ENCODE peak calls at places on chromosomes 12 and 14, in six cellular contexts. V is ovary, R is fibroblast of mammary gland, G is GM13976, E is psoas muscle, S is fibroblast of pulmonary artery. Q is an unnamed sample.

GRCh38 chr12:113723631-113724030 is 242.5 kb downstream of the RBM19 start:
- DNase-seq in V (no peak), R (no peak), G (no peak), E (no peak), S (no peak), Q (no peak)

GRCh38 chr14:89042021-89042420 is 217.6 kb downstream of the TTC8 start:
- DNase-seq in V (no peak), R (no peak), G (no peak), E (no peak), S (no peak), Q (no peak)

GRCh38 chr12:124939428-124940142 is 25.1 kb upstream of the UBC start:
- DNase-seq in V (peak), R (peak), G (peak), E (peak), S (peak), Q (peak)

GRCh38 chr12:46617167-46617566 is 208.6 kb downstream of the SLC38A4 start:
- DNase-seq in V (no peak), R (peak), G (no peak), E (peak), S (peak), Q (peak)

GRCh38 chr12:19234171-19234704 is 104.7 kb downstream of the PLEKHA5 start:
- DNase-seq in V (no peak), R (peak), G (no peak), E (no peak), S (peak), Q (no peak)

GRCh38 chr12:8907513-8907912 is 6.8 kb upstream of the PHC1 start:
- DNase-seq in V (no peak), R (no peak), G (no peak), E (no peak), S (no peak), Q (no peak)

GRCh38 chr12:120724720-120725119 is 906 bp upstream of the ACADS start:
- DNase-seq in V (no peak), R (no peak), G (no peak), E (no peak), S (no peak), Q (no peak)

GRCh38 chr12:93825926-93826599 is 148.9 kb downstream of the CRADD start:
- DNase-seq in V (no peak), R (peak), G (no peak), E (no peak), S (no peak), Q (no peak)

GRCh38 chr12:13177373-13177772 is 19.2 kb upstream of the EMP1 start:
- DNase-seq in V (no peak), R (peak), G (no peak), E (no peak), S (no peak), Q (no peak)

GRCh38 chr12:105084251-105085250 is at the start of gene ALDH1L2:
- DNase-seq in V (peak), R (peak), G (peak), E (peak), S (peak), Q (peak)

GRCh38 chr12:7542813-7543212 is 39.2 kb upstream of the CD163 start:
- DNase-seq in V (no peak), R (peak), G (no peak), E (no peak), S (peak), Q (peak)

GRCh38 chr12:89801284-89801683 is 92.6 kb upstream of the ATP2B1 start:
- DNase-seq in V (no peak), R (no peak), G (no peak), E (no peak), S (no peak), Q (no peak)

GRCh38 chr14:99716850-99717681 is 33.0 kb downstream of the CYP46A1 start:
- DNase-seq in V (no peak), R (no peak), G (no peak), E (no peak), S (no peak), Q (no peak)

GRCh38 chr12:125797421-125798175 is 732.4 kb downstream of the AACS start:
- DNase-seq in V (no peak), R (no peak), G (no peak), E (no peak), S (no peak), Q (no peak)

GRCh38 chr12:94207467-94208432 is 59.4 kb downstream of the PLXNC1 start:
- DNase-seq in V (no peak), R (peak), G (peak), E (no peak), S (peak), Q (no peak)

GRCh38 chr14:59282366-59282765 is 93.9 kb downstream of the DAAM1 start:
- DNase-seq in V (no peak), R (peak), G (no peak), E (no peak), S (peak), Q (no peak)

GRCh38 chr14:23544511-23545447 is 6.8 kb downstream of the ZFHX2 start:
- DNase-seq in V (no peak), R (no peak), G (no peak), E (peak), S (no peak), Q (no peak)

GRCh38 chr12:127781336-127781735 is 485.6 kb upstream of the TMEM132C start:
- DNase-seq in V (no peak), R (no peak), G (no peak), E (no peak), S (no peak), Q (no peak)

GRCh38 chr12:67765969-67766368 is 117.4 kb downstream of the DYRK2 start:
- DNase-seq in V (no peak), R (no peak), G (no peak), E (no peak), S (no peak), Q (no peak)

GRCh38 chr14:68249534-68250517 is 430.2 kb downstream of the RAD51B start:
- DNase-seq in V (no peak), R (peak), G (no peak), E (no peak), S (peak), Q (no peak)

GRCh38 chr12:19957578-19957977 is 410.8 kb upstream of the PDE3A start:
- DNase-seq in V (no peak), R (peak), G (no peak), E (no peak), S (no peak), Q (no peak)

GRCh38 chr12:89421093-89421835 is 69.0 kb upstream of the DUSP6 start:
- DNase-seq in V (no peak), R (no peak), G (no peak), E (no peak), S (no peak), Q (no peak)

GRCh38 chr14:55832122-55832911 is 252.3 kb downstream of the KTN1 start:
- DNase-seq in V (no peak), R (no peak), G (no peak), E (no peak), S (peak), Q (no peak)

GRCh38 chr14:75088566-75089373 is 19.3 kb downstream of the ZC2HC1C start:
- DNase-seq in V (peak), R (peak), G (peak), E (no peak), S (peak), Q (no peak)

GRCh38 chr12:124750787-124751471 is 112.7 kb downstream of the SCARB1 start:
- DNase-seq in V (no peak), R (no peak), G (peak), E (no peak), S (no peak), Q (no peak)

GRCh38 chr12:40107803-40108620 is 2.1 kb upstream of the SLC2A13 start:
- DNase-seq in V (no peak), R (no peak), G (no peak), E (no peak), S (no peak), Q (no peak)

GRCh38 chr12:96425973-96426372 is 25.7 kb upstream of the CDK17 start:
- DNase-seq in V (no peak), R (peak), G (no peak), E (no peak), S (peak), Q (no peak)

GRCh38 chr14:67421356-67422224 is 9.6 kb upstream of the PLEK2 start:
- DNase-seq in V (no peak), R (no peak), G (no peak), E (no peak), S (no peak), Q (no peak)

GRCh38 chr12:112342587-112342986 is 39.6 kb downstream of the HECTD4 start:
- DNase-seq in V (no peak), R (no peak), G (no peak), E (no peak), S (peak), Q (no peak)

GRCh38 chr12:116542345-116542950 is 16.7 kb upstream of the MAP1LC3B2 start:
- DNase-seq in V (no peak), R (no peak), G (no peak), E (no peak), S (no peak), Q (no peak)

GRCh38 chr14:58638231-58639205 is 756 bp downstream of the DACT1 start:
- DNase-seq in V (peak), R (peak), G (peak), E (peak), S (peak), Q (no peak)

GRCh38 chr12:59627582-59627981 is 31.8 kb downstream of the SLC16A7 start:
- DNase-seq in V (no peak), R (no peak), G (no peak), E (no peak), S (no peak), Q (no peak)

GRCh38 chr12:88391556-88391955 is 188.7 kb downstream of the KITLG start:
- DNase-seq in V (no peak), R (peak), G (peak), E (no peak), S (peak), Q (peak)

GRCh38 chr12:88390811-88391210 is 189.5 kb downstream of the KITLG start:
- DNase-seq in V (no peak), R (peak), G (no peak), E (no peak), S (no peak), Q (no peak)

GRCh38 chr12:88388566-88389269 is 191.6 kb downstream of the KITLG start:
- DNase-seq in V (no peak), R (peak), G (no peak), E (no peak), S (no peak), Q (no peak)

DNA sequence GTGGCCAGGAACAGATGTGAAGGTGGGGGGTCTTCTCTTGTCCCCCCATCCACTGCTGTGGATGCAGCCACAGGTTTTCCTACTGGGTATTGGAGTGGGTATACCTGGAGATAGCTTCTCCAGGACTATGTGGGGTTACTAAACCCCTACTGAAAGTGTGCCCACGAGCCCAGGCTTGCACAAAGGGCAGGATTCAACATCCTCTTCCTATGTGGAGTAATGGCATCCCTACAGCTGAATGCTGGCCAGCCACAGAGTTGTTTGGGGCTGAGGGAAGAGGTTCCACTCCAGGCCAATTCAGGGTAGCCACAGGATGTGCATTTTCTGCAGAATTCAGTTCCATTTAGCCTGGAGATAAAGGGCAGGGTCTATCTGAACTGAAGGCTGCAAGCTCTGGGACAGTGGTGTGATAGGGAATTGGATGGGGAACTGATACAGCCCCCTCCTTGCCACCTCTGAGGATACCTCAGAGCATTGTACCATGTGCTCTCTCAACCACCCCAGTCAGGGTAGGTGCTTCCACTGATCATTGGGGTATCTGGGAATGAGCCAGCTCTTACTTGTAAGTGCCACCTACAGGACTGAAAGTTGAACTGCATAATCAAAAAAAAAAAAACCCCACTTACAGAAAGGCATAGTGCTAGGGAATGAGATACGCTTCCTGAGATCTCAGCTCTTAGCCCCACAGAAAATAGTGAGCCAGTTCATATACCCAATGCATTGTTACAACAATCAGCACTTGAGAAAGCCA is 187.1 kb downstream of the KITLG start:
- DNase-seq in V (no peak), R (peak), G (no peak), E (no peak), S (peak), Q (no peak)
- TF ChIP-seq CTCF in V (no peak), R (peak), G (peak), E (no peak), S (peak), Q (no peak)

DNA sequence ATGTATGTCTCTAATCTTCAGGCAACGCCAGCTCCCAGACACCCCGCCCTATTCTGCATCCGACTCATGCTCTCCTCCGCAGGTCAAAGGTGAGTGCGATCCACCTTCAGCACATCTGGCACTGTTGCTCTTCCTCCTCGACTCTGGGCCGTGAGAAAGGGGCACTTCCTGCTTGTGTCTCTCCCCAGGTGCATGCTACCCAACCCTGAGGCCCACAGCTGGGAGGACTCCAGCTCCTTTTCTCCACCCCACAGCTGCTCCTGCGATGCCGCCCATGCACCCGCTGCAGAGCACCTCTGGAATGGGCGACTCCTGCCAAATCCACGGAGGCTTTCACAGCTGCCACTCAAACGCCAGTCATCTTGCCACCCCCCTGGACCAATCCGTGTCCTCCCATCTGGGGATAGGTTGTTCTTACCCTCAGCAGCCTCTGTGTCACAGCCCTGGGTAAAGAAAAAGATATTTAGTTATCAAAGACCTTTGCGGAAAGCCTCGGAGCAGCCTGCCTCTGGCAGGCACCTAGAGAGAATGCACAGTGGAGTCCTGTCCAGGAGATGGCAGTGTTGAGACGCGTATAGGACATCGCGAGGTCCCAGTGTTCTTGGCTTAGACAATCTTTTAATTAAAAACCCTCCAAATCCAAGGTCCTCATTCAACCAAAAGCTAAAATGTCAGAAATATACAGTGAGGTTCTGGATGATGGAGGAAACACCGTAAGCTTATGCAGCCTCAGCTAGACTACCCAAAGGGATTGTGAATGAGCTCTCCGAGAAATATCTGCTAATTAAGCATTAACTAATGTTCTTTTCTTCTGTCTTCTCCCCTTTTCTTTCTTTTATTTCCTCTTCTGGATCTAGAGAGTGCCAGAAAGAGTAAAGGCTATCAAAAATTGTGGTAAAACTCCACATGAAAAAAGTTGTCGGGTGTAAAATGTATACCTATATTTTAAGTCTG is 54.3 kb downstream of the MYRFL start:
- DNase-seq in V (peak), R (peak), G (peak), E (peak), S (peak), Q (peak)
- TF ChIP-seq CTCF in V (peak), R (peak), G (peak), E (peak), S (peak), Q (peak)

DNA sequence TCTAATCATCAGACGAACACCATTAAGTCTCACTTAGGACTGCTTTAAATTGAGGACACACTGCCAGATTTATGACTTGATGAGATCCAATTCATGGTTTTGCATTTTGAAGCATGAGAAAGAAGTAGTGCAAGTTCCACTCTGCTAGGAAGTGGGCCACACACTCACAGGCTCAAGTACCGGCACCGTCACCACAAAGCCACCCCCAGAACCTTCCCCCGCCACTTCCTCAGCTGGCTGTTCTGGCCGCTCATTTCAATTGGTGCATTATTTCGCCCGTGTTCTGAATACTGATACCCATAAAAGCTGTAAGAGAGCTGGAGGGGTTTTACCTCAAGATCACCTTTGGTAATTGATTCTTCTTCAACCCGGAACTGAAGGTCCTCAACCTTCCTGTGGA is 70.1 kb downstream of the CLIP1 start:
- DNase-seq in V (no peak), R (no peak), G (no peak), E (no peak), S (no peak), Q (no peak)
- TF ChIP-seq CTCF in V (no peak), R (no peak), G (no peak), E (no peak), S (no peak), Q (no peak)

GRCh38 chr14:77603654-77604270 is 12.7 kb downstream of the SPTLC2 start:
- DNase-seq in V (peak), R (peak), G (no peak), E (peak), S (peak), Q (no peak)
- TF ChIP-seq CTCF in V (no peak), R (peak), G (no peak), E (no peak), S (peak), Q (peak)

GRCh38 chr14:63323148-63323547 is 4.4 kb upstream of the GPHB5 start:
- DNase-seq in V (no peak), R (no peak), G (no peak), E (no peak), S (no peak), Q (no peak)
- TF ChIP-seq CTCF in V (no peak), R (no peak), G (no peak), E (no peak), S (no peak), Q (no peak)

Q was measured in AG09319.